ENCODE peak calls at places on chromosome 4, in eight cellular contexts. P is H1, H is endothelial cell of umbilical vein, F is fibroblast of lung, U is mammary epithelial cell, V is K562, T is H9, E is IMR-90. C is an unnamed sample.

GRCh38 chr4:147933316-147933715 is 201.4 kb downstream of the ARHGAP10 start:
- DNase-seq in E (peak; percentile 59), H (peak; percentile 59), F (peak; percentile 47), V (no peak), U (no peak), T (no peak), P (no peak), C (no peak)

GRCh38 chr4:110970642-110971041 is 347.8 kb upstream of the PITX2 start:
- DNase-seq in U (peak; percentile 32), T (peak; percentile 73), E (peak; percentile 45), V (no peak), P (peak; percentile 81), H (peak; percentile 6), F (peak; percentile 56), C (peak; percentile 53)

GRCh38 chr4:140300271-140300970 is 73.0 kb upstream of the SCOC start:
- DNase-seq in U (peak; percentile 89), H (peak; percentile 29), F (peak; percentile 78), T (peak; percentile 2), V (no peak), E (peak; percentile 87), P (peak; percentile 40), C (peak; percentile 67)

GRCh38 chr4:142656178-142656577 is 189.9 kb downstream of the INPP4B start:
- DNase-seq in E (no peak), V (no peak), P (peak; percentile 57), U (peak; percentile 48), T (no peak), F (peak; percentile 30), H (no peak), C (no peak)

GRCh38 chr4:137541866-137542648 is 9.8 kb upstream of the PCDH18 start:
- DNase-seq in E (no peak), V (no peak), H (no peak), P (no peak), F (peak; percentile 42), T (no peak), U (no peak), C (no peak)

GRCh38 chr4:158371158-158371557 is 150.5 kb upstream of the RXFP1 start:
- DNase-seq in P (no peak), T (no peak), V (no peak), H (peak; percentile 66), F (peak; percentile 82), U (peak; percentile 48), E (peak; percentile 65), C (peak; percentile 50)

GRCh38 chr4:80500593-80500992 is 165.1 kb downstream of the CFAP299 start:
- DNase-seq in U (peak; percentile 7), H (no peak), T (no peak), E (no peak), P (no peak), V (no peak), F (peak; percentile 8), C (no peak)

GRCh38 chr4:176499518-176499917 is 179.8 kb downstream of the SPCS3 start:
- DNase-seq in U (peak; percentile 28), F (peak; percentile 75), H (peak; percentile 25), T (no peak), E (peak; percentile 77), V (no peak), P (no peak), C (peak; percentile 92)

GRCh38 chr4:17058506-17058905 is 160.1 kb upstream of the LDB2 start:
- DNase-seq in E (peak; percentile 37), U (no peak), T (no peak), V (no peak), H (no peak), F (peak; percentile 49), P (no peak), C (no peak)

GRCh38 chr4:116101321-116101720 is 984.1 kb downstream of the TRAM1L1 start:
- DNase-seq in V (no peak), H (no peak), U (no peak), E (no peak), F (no peak), P (no peak), T (no peak), C (peak; percentile 30)

GRCh38 chr4:116099596-116099995 is 985.8 kb downstream of the TRAM1L1 start:
- DNase-seq in U (peak; percentile 61), V (no peak), F (no peak), P (no peak), T (no peak), E (no peak), H (no peak), C (peak; percentile 67)
- H3K4me2 ChIP-seq in U (no peak overlapping the region), V (no peak overlapping the region), F (no peak overlapping the region), P (no peak overlapping the region), T (no peak overlapping the region), E (no peak overlapping the region), H (no peak overlapping the region), C (peak overlapping the region; percentile 44)

DNA sequence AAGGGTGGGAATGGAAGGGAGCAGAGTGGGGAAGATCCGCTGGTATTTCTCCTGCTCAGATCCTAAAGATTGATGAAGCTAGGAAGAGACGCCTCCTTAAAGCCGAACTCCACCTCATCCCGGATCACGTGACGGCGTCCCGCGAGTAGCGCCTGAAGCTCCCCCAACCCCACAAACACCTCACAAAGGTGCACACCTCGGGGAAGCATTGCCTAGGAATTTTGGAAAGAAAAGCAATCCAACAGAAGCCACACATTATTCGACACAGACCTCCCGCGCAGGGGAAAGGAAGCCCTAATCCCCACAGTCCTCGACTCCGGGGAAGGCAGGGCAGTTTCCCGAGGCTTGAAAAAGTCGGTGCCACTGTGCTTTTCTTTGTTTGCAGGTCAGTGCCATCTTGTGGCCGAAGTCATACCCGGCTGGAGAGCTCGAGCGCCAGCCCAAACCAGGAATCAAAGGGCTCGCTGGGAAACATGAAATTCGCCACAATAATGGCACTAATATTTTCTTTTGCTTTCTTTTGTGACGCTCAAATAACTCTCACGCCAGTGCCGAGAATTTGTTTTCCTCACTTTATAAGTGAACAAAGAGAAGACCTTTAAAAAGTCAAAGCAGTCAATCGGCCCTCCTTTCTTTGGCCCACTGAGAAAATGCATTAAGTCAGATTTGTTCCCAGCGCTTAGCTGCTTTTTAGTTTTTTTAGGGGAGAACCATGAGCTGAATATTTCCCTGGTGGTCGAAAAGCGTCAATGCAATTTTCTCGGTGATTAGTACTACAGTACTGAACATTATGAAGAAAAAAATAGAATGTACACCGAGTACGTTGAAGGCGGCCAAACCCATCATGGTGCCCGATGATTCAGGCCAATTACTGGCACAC is at the start of gene NPY1R:
- DNase-seq in H (peak; percentile 80), E (peak; percentile 73), F (peak; percentile 79), U (peak; percentile 73), V (peak; percentile 49), T (peak; percentile 87), P (peak; percentile 82), C (peak; percentile 70)
- H3K9ac ChIP-seq in H (no peak within 1 kb of the TSS), E (peak within 1 kb of the TSS; percentile 11), F (no peak within 1 kb of the TSS), U (no peak within 1 kb of the TSS), V (no peak within 1 kb of the TSS), T (peak within 1 kb of the TSS; percentile 54), P (peak within 1 kb of the TSS; percentile 65), C (peak within 1 kb of the TSS; percentile 10)

GRCh38 chr4:75054089-75054488 is 121.2 kb downstream of the PARM1 start:
- DNase-seq in H (no peak), E (no peak), P (no peak), T (no peak), F (no peak), U (no peak), V (no peak), C (no peak)
- H3K4me2 ChIP-seq in H (no peak overlapping the region), E (no peak overlapping the region), P (no peak overlapping the region), T (no peak overlapping the region), F (no peak overlapping the region), U (no peak overlapping the region), V (no peak overlapping the region), C (no peak overlapping the region)

GRCh38 chr4:53016099-53016498 is 154.0 kb downstream of the RASL11B start:
- DNase-seq in E (no peak), H (no peak), T (no peak), U (no peak), F (no peak), V (no peak), P (no peak), C (no peak)
- H3K9ac ChIP-seq in E (no peak overlapping the region), H (no peak overlapping the region), T (no peak overlapping the region), U (no peak overlapping the region), F (no peak overlapping the region), V (no peak overlapping the region), P (no peak overlapping the region), C (no peak overlapping the region)

GRCh38 chr4:25106363-25107151 is 53.7 kb downstream of the SEPSECS start:
- DNase-seq in P (no peak), V (no peak), H (no peak), E (no peak), U (no peak), T (peak; percentile 9), F (no peak), C (no peak)
- H3K4me2 ChIP-seq in P (no peak overlapping the region), V (no peak overlapping the region), H (no peak overlapping the region), E (no peak overlapping the region), U (no peak overlapping the region), T (no peak overlapping the region), F (no peak overlapping the region), C (no peak overlapping the region)

DNA sequence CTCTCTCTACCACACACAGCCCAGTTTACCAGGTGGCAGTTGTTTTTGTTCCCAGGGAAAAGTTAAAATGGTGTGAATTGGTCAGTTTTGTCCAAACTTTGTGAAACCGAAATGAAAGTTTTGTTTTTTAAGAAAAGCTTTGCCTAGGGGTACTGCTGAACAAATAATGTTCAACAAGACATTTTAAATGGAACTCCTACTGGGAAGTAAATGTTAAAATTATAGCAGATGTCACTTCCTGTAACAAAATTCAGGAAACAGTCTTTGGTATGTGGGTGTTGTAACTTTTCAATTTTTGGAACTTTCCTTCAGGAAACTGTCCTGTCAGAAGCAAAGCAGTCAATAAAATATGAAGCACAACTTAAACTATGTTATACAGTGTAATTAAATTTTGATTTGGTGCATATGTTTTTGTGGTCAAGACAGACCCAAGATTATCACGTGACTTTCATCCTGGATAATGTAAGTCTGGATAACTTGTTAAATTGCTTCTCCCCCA is 79.5 kb downstream of the AFF1 start:
- DNase-seq in E (peak; percentile 39), P (no peak), F (peak; percentile 52), H (peak; percentile 76), U (no peak), V (no peak), T (no peak), C (peak; percentile 14)
- H3K9ac ChIP-seq in E (peak overlapping the region; percentile 63), P (no peak overlapping the region), F (no peak overlapping the region), H (peak overlapping the region; percentile 34), U (no peak overlapping the region), V (peak overlapping the region; percentile 53), T (no peak overlapping the region), C (no peak overlapping the region)